ENCODE peak calls at places on chromosomes 5 and 9, in six cellular contexts. W is mucosa of descending colon, T is heart right ventricle, C is body of pancreas, G is choroid plexus epithelial cell, N is AG09309. K is an unnamed sample.

GRCh38 chr9:97666907-97667686 is 30.0 kb downstream of the XPA start:
- DNase-seq in G (no peak), N (no peak), W (no peak), C (no peak), T (no peak), K (no peak)

GRCh38 chr5:137954131-137954879 is 65.0 kb downstream of the PKD2L2 start:
- DNase-seq in T (no peak), C (no peak), N (peak), W (no peak), G (peak), K (peak)

GRCh38 chr5:163447191-163447590 is 9.8 kb downstream of the CCNG1 start:
- DNase-seq in G (no peak), T (no peak), N (no peak), C (no peak), W (no peak), K (no peak)

GRCh38 chr5:140632366-140633080 is 452 bp downstream of the CD14 start:
- DNase-seq in C (peak), W (peak), G (peak), N (no peak), T (peak), K (peak)

GRCh38 chr5:127280494-127281220 is 9.9 kb upstream of the MEGF10 start:
- DNase-seq in T (no peak), W (no peak), C (peak), G (peak), N (no peak), K (no peak)

GRCh38 chr5:28580616-28581015 is 1542.2 kb upstream of the CDH9 start:
- DNase-seq in C (no peak), W (no peak), T (no peak), N (no peak), G (peak), K (peak)

GRCh38 chr5:17105744-17106450 is 111.5 kb upstream of the BASP1 start:
- DNase-seq in G (peak), T (no peak), N (peak), C (no peak), W (no peak), K (peak)

GRCh38 chr5:66582499-66582898 is 13.7 kb upstream of the MAST4 start:
- DNase-seq in C (no peak), G (no peak), W (no peak), T (no peak), N (no peak), K (peak)

GRCh38 chr5:176748967-176749935 is 61.1 kb upstream of the UNC5A start:
- DNase-seq in N (no peak), G (no peak), T (no peak), C (no peak), W (no peak), K (no peak)

GRCh38 chr5:98721231-98721928 is 52.1 kb upstream of the RGMB start:
- DNase-seq in W (no peak), T (no peak), N (no peak), G (peak), C (no peak), K (peak)

GRCh38 chr5:45847877-45848276 is 151.7 kb upstream of the HCN1 start:
- DNase-seq in C (no peak), N (no peak), T (no peak), G (no peak), W (no peak), K (no peak)

GRCh38 chr9:104301770-104302169 is 202.3 kb upstream of the OR13F1 start:
- DNase-seq in C (no peak), N (no peak), T (no peak), W (no peak), G (no peak), K (no peak)

DNA sequence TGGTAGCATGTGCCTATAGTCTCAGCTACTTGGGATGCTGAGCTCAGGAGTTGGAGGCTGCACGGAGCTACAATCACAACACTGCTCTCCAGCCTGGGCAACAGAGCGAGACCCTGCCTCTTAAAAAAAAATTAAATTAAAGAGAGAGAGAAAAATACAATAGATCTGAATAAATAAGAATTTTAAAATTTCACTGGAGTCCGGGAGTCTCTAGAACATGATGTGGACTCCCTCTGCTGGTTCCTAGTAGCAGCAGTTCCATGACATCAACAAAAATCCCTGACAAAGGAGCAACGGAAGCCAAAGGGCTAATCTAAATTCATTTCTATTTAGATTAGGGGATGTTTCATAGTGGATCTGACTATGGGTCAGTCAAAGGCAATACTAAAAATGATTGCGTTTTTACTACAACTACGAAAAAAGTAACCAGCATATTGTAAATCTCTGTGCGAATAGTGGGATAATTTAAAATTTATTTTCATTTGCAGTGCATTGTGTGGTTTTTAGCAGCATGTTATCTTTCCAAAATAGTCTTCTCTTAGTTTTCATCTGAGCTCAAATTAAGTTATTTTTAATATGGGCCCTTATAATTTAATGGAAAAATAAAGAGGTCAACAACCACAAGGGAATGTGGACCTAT is 6.7 kb downstream of the INIP start:
- DNase-seq in W (no peak), G (peak), C (no peak), T (no peak), N (no peak), K (peak)
- TF ChIP-seq CTCF in W (peak), G (peak), C (peak), T (peak), N (peak), K (peak)

GRCh38 chr9:130244548-130245165 is 20.9 kb upstream of the HMCN2 start:
- DNase-seq in G (no peak), N (no peak), T (no peak), W (no peak), C (no peak), K (no peak)
- H3K4me3 ChIP-seq in G (no peak), N (no peak), T (no peak), W (no peak), C (no peak), K (no peak)

DNA sequence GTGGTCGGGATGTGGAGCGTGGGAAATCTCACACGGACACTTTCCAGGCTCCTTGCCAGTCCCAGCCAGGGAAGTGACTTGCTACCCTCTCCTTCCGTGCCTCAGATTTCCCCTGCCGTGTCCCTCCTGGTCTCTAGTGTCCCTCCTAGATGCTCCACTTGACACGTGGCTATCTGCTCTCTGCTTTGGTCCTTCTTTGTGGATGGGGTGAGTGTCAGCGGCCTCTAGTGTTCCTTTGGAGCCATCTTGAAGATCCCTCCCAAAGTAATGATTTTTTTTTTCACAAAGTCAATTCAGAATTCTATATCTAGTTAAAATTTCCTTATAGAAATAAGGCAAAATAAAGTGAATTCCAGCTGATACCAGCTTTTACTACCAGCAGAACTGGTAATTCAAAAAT is 117.7 kb downstream of the MRPL36 start:
- DNase-seq in N (no peak), C (no peak), G (no peak), W (no peak), T (no peak), K (no peak)
- TF ChIP-seq CTCF in N (no peak), C (no peak), G (no peak), W (no peak), T (no peak), K (no peak)

GRCh38 chr5:77140350-77140749 is 53.3 kb upstream of the ZBED3 start:
- DNase-seq in N (no peak), C (no peak), T (no peak), W (no peak), G (no peak), K (no peak)
- H3K4me3 ChIP-seq in N (no peak), C (no peak), T (no peak), W (no peak), G (no peak), K (no peak)

DNA sequence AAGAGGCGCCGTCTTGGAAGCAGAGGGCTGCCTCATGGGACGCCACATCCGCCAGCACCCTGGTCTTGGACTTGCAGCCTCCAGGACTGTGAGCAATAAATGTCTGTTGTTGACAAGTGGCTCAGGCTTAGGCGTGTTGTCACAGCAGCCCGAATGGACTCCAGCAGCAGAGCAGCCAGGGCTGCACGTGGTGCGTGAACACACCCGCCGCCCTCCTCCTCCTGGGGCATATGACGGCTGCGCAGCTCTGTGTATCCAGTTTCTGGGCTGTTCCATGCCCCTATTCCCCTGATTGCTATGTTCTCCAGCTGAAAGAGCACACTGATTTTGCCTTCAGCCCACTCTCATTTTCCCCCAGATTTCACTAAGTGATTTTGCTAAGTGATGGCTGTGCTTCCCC is 36.0 kb upstream of the CLPTM1L start:
- DNase-seq in N (no peak), G (no peak), C (no peak), W (no peak), T (no peak), K (no peak)
- TF ChIP-seq CTCF in N (no peak), G (no peak), C (no peak), W (no peak), T (no peak), K (no peak)

GRCh38 chr5:112823181-112823580 is 37.9 kb upstream of the SRP19 start:
- DNase-seq in N (no peak), G (no peak), C (no peak), T (no peak), W (no peak), K (no peak)

GRCh38 chr5:112824197-112824596 is 36.9 kb upstream of the SRP19 start:
- DNase-seq in G (no peak), W (no peak), C (no peak), N (no peak), T (no peak), K (no peak)

GRCh38 chr5:112822456-112822855 is 38.6 kb upstream of the SRP19 start:
- DNase-seq in T (no peak), W (no peak), C (no peak), G (no peak), N (peak), K (no peak)

GRCh38 chr5:112820246-112820645 is 40.8 kb upstream of the SRP19 start:
- DNase-seq in N (no peak), W (no peak), G (no peak), T (no peak), C (no peak), K (no peak)

DNA sequence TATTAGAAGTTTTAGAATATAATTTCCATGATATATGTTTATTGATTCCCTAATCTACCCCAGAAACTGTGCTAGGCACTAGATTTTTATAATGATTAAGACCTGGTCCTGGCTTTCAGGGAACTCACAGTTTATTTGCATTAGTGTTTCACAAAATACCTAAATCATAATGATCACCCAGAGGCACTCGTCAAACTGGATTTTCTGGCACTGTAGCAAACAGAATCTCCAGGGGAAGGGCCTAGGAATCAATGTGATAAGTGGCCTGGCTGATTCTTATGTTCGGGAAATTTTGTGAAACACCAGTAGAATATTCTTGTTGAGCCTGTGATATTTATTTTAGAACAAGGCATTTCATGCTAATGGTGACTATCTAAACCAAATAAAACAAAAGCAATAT is 37.4 kb upstream of the SRP19 start:
- DNase-seq in T (no peak), C (no peak), N (no peak), W (no peak), G (no peak), K (no peak)
- H3K4me3 ChIP-seq in T (no peak), C (no peak), N (no peak), W (no peak), G (no peak), K (no peak)

GRCh38 chr5:142720561-142721275 is 34.8 kb upstream of the FGF1 start:
- DNase-seq in N (no peak), C (peak), W (peak), T (peak), G (no peak), K (no peak)
- TF ChIP-seq CTCF in N (no peak), C (no peak), W (no peak), T (peak), G (no peak), K (no peak)

K was measured in cardiac fibroblast.